ENCODE peak calls at places on chromosomes 7 and 10, in six cellular contexts. One of them, this sample, is unnamed.

GRCh38 chr7:107044347-107045194 is at the start of gene PRKAR2B:
- DNase-seq in CD8-positive, alpha-beta memory T cell: peak; percentile 70
- DNase-seq in GM23248: peak; percentile 71
- DNase-seq in kidney: peak; percentile 92
- DNase-seq in mucosa of descending colon: peak; percentile 69
- DNase-seq in WERI-Rb-1: peak; percentile 83
- DNase-seq in this sample: peak; percentile 79

GRCh38 chr7:90923576-90923975 is 327.5 kb downstream of the CDK14 start:
- DNase-seq in GM23248: no peak
- DNase-seq in CD8-positive, alpha-beta memory T cell: no peak
- DNase-seq in kidney: no peak
- DNase-seq in WERI-Rb-1: no peak
- DNase-seq in mucosa of descending colon: no peak
- DNase-seq in this sample: no peak

GRCh38 chr7:96219382-96220130 is 102.3 kb downstream of the SLC25A13 start:
- DNase-seq in GM23248: peak; percentile 67
- DNase-seq in CD8-positive, alpha-beta memory T cell: no peak
- DNase-seq in kidney: no peak
- DNase-seq in mucosa of descending colon: no peak
- DNase-seq in WERI-Rb-1: no peak
- DNase-seq in this sample: no peak

GRCh38 chr10:48343871-48344598 is 37.6 kb downstream of the MAPK8 start:
- DNase-seq in kidney: no peak
- DNase-seq in GM23248: peak; percentile 4
- DNase-seq in mucosa of descending colon: no peak
- DNase-seq in WERI-Rb-1: no peak
- DNase-seq in CD8-positive, alpha-beta memory T cell: no peak
- DNase-seq in this sample: no peak

GRCh38 chr7:14765731-14766130 is 136.8 kb downstream of the DGKB start:
- DNase-seq in CD8-positive, alpha-beta memory T cell: no peak
- DNase-seq in WERI-Rb-1: no peak
- DNase-seq in mucosa of descending colon: no peak
- DNase-seq in GM23248: peak; percentile 43
- DNase-seq in kidney: no peak
- DNase-seq in this sample: no peak

GRCh38 chr7:142579946-142580345 is 169.3 kb upstream of the PRSS1 start:
- DNase-seq in kidney: no peak
- DNase-seq in CD8-positive, alpha-beta memory T cell: no peak
- DNase-seq in GM23248: no peak
- DNase-seq in WERI-Rb-1: no peak
- DNase-seq in mucosa of descending colon: no peak
- DNase-seq in this sample: no peak

GRCh38 chr7:106584914-106585759 is 75.8 kb downstream of the CCDC71L start:
- DNase-seq in mucosa of descending colon: no peak
- DNase-seq in CD8-positive, alpha-beta memory T cell: no peak
- DNase-seq in kidney: no peak
- DNase-seq in GM23248: no peak
- DNase-seq in WERI-Rb-1: no peak
- DNase-seq in this sample: no peak

GRCh38 chr10:78362406-78363022 is 328.9 kb downstream of the RPS24 start:
- DNase-seq in mucosa of descending colon: peak; percentile 14
- DNase-seq in kidney: no peak
- DNase-seq in GM23248: peak; percentile 50
- DNase-seq in CD8-positive, alpha-beta memory T cell: no peak
- DNase-seq in WERI-Rb-1: no peak
- DNase-seq in this sample: peak; percentile 40

GRCh38 chr10:17831896-17832295 is 22.7 kb downstream of the MRC1 start:
- DNase-seq in CD8-positive, alpha-beta memory T cell: no peak
- DNase-seq in mucosa of descending colon: no peak
- DNase-seq in kidney: no peak
- DNase-seq in WERI-Rb-1: no peak
- DNase-seq in GM23248: no peak
- DNase-seq in this sample: no peak

GRCh38 chr10:45470098-45471012 is 96.3 kb downstream of the ALOX5 start:
- DNase-seq in kidney: no peak
- DNase-seq in mucosa of descending colon: no peak
- DNase-seq in GM23248: peak; percentile 47
- DNase-seq in CD8-positive, alpha-beta memory T cell: no peak
- DNase-seq in WERI-Rb-1: no peak
- DNase-seq in this sample: no peak

GRCh38 chr10:62332406-62332805 is 41.8 kb upstream of the ZNF365 start:
- DNase-seq in CD8-positive, alpha-beta memory T cell: no peak
- DNase-seq in mucosa of descending colon: no peak
- DNase-seq in WERI-Rb-1: no peak
- DNase-seq in kidney: no peak
- DNase-seq in GM23248: no peak
- DNase-seq in this sample: no peak

GRCh38 chr7:71439316-71439715 is 307.4 kb downstream of the GALNT17 start:
- DNase-seq in GM23248: no peak
- DNase-seq in mucosa of descending colon: no peak
- DNase-seq in kidney: no peak
- DNase-seq in CD8-positive, alpha-beta memory T cell: no peak
- DNase-seq in WERI-Rb-1: no peak
- DNase-seq in this sample: no peak

GRCh38 chr10:98078774-98079173 is 48.4 kb upstream of the CRTAC1 start:
- DNase-seq in CD8-positive, alpha-beta memory T cell: no peak
- DNase-seq in kidney: no peak
- DNase-seq in GM23248: no peak
- DNase-seq in mucosa of descending colon: no peak
- DNase-seq in WERI-Rb-1: no peak
- DNase-seq in this sample: no peak

GRCh38 chr10:88343761-88344484 is 239.2 kb downstream of the RNLS start:
- DNase-seq in CD8-positive, alpha-beta memory T cell: no peak
- DNase-seq in kidney: no peak
- DNase-seq in WERI-Rb-1: no peak
- DNase-seq in mucosa of descending colon: no peak
- DNase-seq in GM23248: peak; percentile 0
- DNase-seq in this sample: no peak

GRCh38 chr10:77286851-77287250 is 350.8 kb downstream of the KCNMA1 start:
- DNase-seq in GM23248: no peak
- DNase-seq in WERI-Rb-1: no peak
- DNase-seq in mucosa of descending colon: no peak
- DNase-seq in CD8-positive, alpha-beta memory T cell: no peak
- DNase-seq in kidney: no peak
- DNase-seq in this sample: no peak

GRCh38 chr10:16993186-16993585 is 136.4 kb downstream of the CUBN start:
- DNase-seq in mucosa of descending colon: no peak
- DNase-seq in kidney: no peak
- DNase-seq in WERI-Rb-1: no peak
- DNase-seq in CD8-positive, alpha-beta memory T cell: no peak
- DNase-seq in GM23248: no peak
- DNase-seq in this sample: no peak

GRCh38 chr7:57819491-57819981 is 369.6 kb downstream of the ZNF716 start:
- DNase-seq in WERI-Rb-1: no peak
- DNase-seq in mucosa of descending colon: no peak
- DNase-seq in GM23248: no peak
- DNase-seq in CD8-positive, alpha-beta memory T cell: no peak
- DNase-seq in kidney: no peak
- DNase-seq in this sample: no peak
- H3K9me3 ChIP-seq in WERI-Rb-1: no peaks in the 10 kb centered on the region
- H3K9me3 ChIP-seq in mucosa of descending colon: peaks cover 71% of the 10 kb centered on the region
- H3K9me3 ChIP-seq in GM23248: no peaks in the 10 kb centered on the region
- H3K9me3 ChIP-seq in CD8-positive, alpha-beta memory T cell: no peaks in the 10 kb centered on the region
- H3K9me3 ChIP-seq in kidney: peaks cover 2% of the 10 kb centered on the region
- H3K9me3 ChIP-seq in this sample: no peaks in the 10 kb centered on the region

GRCh38 chr10:127834221-127834620 is 58.5 kb downstream of the CLRN3 start:
- DNase-seq in kidney: no peak
- DNase-seq in GM23248: no peak
- DNase-seq in WERI-Rb-1: no peak
- DNase-seq in CD8-positive, alpha-beta memory T cell: no peak
- DNase-seq in mucosa of descending colon: peak; percentile 16
- DNase-seq in this sample: no peak
- H3K9me3 ChIP-seq in kidney: no peaks in the 10 kb centered on the region
- H3K9me3 ChIP-seq in GM23248: no peaks in the 10 kb centered on the region
- H3K9me3 ChIP-seq in WERI-Rb-1: no peaks in the 10 kb centered on the region
- H3K9me3 ChIP-seq in CD8-positive, alpha-beta memory T cell: no peaks in the 10 kb centered on the region
- H3K9me3 ChIP-seq in mucosa of descending colon: no peaks in the 10 kb centered on the region
- H3K9me3 ChIP-seq in this sample: peaks cover 3% of the 10 kb centered on the region

DNA sequence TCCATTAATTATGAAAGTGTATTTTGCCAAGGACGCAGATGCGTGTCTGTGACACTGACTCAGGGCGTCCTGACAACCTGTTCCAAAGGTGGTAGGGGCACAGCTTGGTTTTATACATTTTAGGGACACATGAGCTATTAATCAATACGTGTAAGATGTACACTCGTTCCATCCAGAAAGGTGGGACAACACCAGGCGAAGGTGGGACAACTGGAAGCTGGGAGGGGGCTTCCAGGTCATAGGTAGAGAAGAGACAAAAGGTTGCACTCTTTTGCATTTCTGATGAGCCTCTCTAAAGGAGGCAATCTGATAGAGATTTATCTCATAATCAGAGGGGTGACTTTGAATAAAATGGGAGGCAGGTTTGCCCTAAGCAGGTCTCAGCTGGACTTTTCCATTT is 82.7 kb upstream of the ZNF746 start:
- DNase-seq in mucosa of descending colon: no peak
- DNase-seq in WERI-Rb-1: no peak
- DNase-seq in kidney: no peak
- DNase-seq in CD8-positive, alpha-beta memory T cell: no peak
- DNase-seq in GM23248: no peak
- DNase-seq in this sample: no peak
- H3K9me3 ChIP-seq in mucosa of descending colon: peaks cover 32% of the 10 kb centered on the region
- H3K9me3 ChIP-seq in WERI-Rb-1: peaks cover 26% of the 10 kb centered on the region
- H3K9me3 ChIP-seq in kidney: no peaks in the 10 kb centered on the region
- H3K9me3 ChIP-seq in CD8-positive, alpha-beta memory T cell: no peaks in the 10 kb centered on the region
- H3K9me3 ChIP-seq in GM23248: no peaks in the 10 kb centered on the region
- H3K9me3 ChIP-seq in this sample: no peaks in the 10 kb centered on the region

GRCh38 chr10:6498771-6499170 is 81.3 kb downstream of the PRKCQ start:
- DNase-seq in kidney: no peak
- DNase-seq in mucosa of descending colon: peak; percentile 22
- DNase-seq in WERI-Rb-1: no peak
- DNase-seq in CD8-positive, alpha-beta memory T cell: peak; percentile 44
- DNase-seq in GM23248: no peak
- DNase-seq in this sample: no peak
- H3K9me3 ChIP-seq in kidney: no peaks in the 10 kb centered on the region
- H3K9me3 ChIP-seq in mucosa of descending colon: no peaks in the 10 kb centered on the region
- H3K9me3 ChIP-seq in WERI-Rb-1: no peaks in the 10 kb centered on the region
- H3K9me3 ChIP-seq in CD8-positive, alpha-beta memory T cell: no peaks in the 10 kb centered on the region
- H3K9me3 ChIP-seq in GM23248: no peaks in the 10 kb centered on the region
- H3K9me3 ChIP-seq in this sample: no peaks in the 10 kb centered on the region

GRCh38 chr7:98697083-98697482 is 80.0 kb downstream of the NPTX2 start:
- DNase-seq in CD8-positive, alpha-beta memory T cell: no peak
- DNase-seq in kidney: no peak
- DNase-seq in mucosa of descending colon: no peak
- DNase-seq in WERI-Rb-1: no peak
- DNase-seq in GM23248: no peak
- DNase-seq in this sample: no peak

GRCh38 chr7:98686466-98687080 is 69.5 kb downstream of the NPTX2 start:
- DNase-seq in GM23248: no peak
- DNase-seq in kidney: no peak
- DNase-seq in mucosa of descending colon: no peak
- DNase-seq in WERI-Rb-1: no peak
- DNase-seq in CD8-positive, alpha-beta memory T cell: no peak
- DNase-seq in this sample: no peak

GRCh38 chr7:98687331-98687863 is 70.3 kb downstream of the NPTX2 start:
- DNase-seq in CD8-positive, alpha-beta memory T cell: no peak
- DNase-seq in mucosa of descending colon: no peak
- DNase-seq in WERI-Rb-1: peak; percentile 57
- DNase-seq in kidney: no peak
- DNase-seq in GM23248: no peak
- DNase-seq in this sample: no peak

DNA sequence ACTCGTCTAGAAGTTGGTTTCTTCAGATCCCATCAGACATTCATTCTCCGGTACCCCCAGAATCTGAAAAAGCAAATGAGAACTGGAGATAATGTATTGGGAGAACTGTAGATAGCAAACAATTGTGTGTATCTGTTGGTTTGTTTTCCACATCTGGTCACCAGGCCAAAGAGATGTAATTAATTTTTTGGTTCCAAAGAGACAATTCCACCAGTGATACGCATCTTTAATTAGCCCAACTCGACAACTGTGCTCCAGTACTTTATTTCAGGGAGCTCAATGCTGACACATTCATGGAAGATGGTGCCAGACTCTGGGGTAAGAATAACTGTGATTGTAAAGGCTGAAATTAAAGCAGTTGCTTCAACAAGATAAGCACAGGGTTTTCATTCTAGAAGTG is 74.5 kb downstream of the NPTX2 start:
- DNase-seq in mucosa of descending colon: no peak
- DNase-seq in GM23248: no peak
- DNase-seq in CD8-positive, alpha-beta memory T cell: no peak
- DNase-seq in WERI-Rb-1: no peak
- DNase-seq in kidney: no peak
- DNase-seq in this sample: no peak
- H3K9me3 ChIP-seq in mucosa of descending colon: peaks cover 19% of the 10 kb centered on the region
- H3K9me3 ChIP-seq in GM23248: no peaks in the 10 kb centered on the region
- H3K9me3 ChIP-seq in CD8-positive, alpha-beta memory T cell: no peaks in the 10 kb centered on the region
- H3K9me3 ChIP-seq in WERI-Rb-1: peaks cover 8% of the 10 kb centered on the region
- H3K9me3 ChIP-seq in kidney: no peaks in the 10 kb centered on the region
- H3K9me3 ChIP-seq in this sample: no peaks in the 10 kb centered on the region

GRCh38 chr10:130428936-130429335 is 292.7 kb downstream of the GLRX3 start:
- DNase-seq in mucosa of descending colon: no peak
- DNase-seq in GM23248: no peak
- DNase-seq in CD8-positive, alpha-beta memory T cell: no peak
- DNase-seq in kidney: no peak
- DNase-seq in WERI-Rb-1: no peak
- DNase-seq in this sample: no peak

GRCh38 chr10:130430852-130431704 is 294.9 kb downstream of the GLRX3 start:
- DNase-seq in GM23248: no peak
- DNase-seq in WERI-Rb-1: no peak
- DNase-seq in kidney: no peak
- DNase-seq in mucosa of descending colon: no peak
- DNase-seq in CD8-positive, alpha-beta memory T cell: no peak
- DNase-seq in this sample: no peak

GRCh38 chr10:130429809-130430208 is 293.6 kb downstream of the GLRX3 start:
- DNase-seq in mucosa of descending colon: no peak
- DNase-seq in WERI-Rb-1: no peak
- DNase-seq in GM23248: no peak
- DNase-seq in CD8-positive, alpha-beta memory T cell: no peak
- DNase-seq in kidney: no peak
- DNase-seq in this sample: no peak

GRCh38 chr10:130432271-130432670 is 296.1 kb downstream of the GLRX3 start:
- DNase-seq in CD8-positive, alpha-beta memory T cell: no peak
- DNase-seq in mucosa of descending colon: no peak
- DNase-seq in GM23248: no peak
- DNase-seq in WERI-Rb-1: no peak
- DNase-seq in kidney: no peak
- DNase-seq in this sample: no peak

DNA sequence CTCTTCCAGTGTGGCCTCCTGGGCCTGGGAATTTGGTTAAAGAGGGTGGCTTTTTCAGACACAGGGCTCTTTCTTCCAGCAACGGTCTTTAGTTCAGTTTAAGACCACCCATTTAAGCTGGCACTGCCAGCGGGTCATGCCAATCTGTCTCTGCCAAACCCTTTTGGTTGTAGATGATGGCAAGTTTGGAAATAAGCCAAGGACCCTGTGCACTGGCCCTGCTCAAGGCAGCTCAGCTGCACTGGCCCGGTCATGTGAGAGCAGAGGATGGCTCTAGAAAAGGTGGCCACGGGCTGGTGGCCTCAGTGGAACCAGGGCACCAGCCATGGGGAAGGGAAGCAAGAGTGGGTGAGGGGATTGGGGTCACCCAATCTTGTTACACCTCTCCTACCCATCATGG is 294.1 kb downstream of the GLRX3 start:
- DNase-seq in WERI-Rb-1: no peak
- DNase-seq in kidney: no peak
- DNase-seq in mucosa of descending colon: no peak
- DNase-seq in GM23248: no peak
- DNase-seq in CD8-positive, alpha-beta memory T cell: no peak
- DNase-seq in this sample: no peak
- H3K9me3 ChIP-seq in WERI-Rb-1: no peaks in the 10 kb centered on the region
- H3K9me3 ChIP-seq in kidney: no peaks in the 10 kb centered on the region
- H3K9me3 ChIP-seq in mucosa of descending colon: no peaks in the 10 kb centered on the region
- H3K9me3 ChIP-seq in GM23248: no peaks in the 10 kb centered on the region
- H3K9me3 ChIP-seq in CD8-positive, alpha-beta memory T cell: no peaks in the 10 kb centered on the region
- H3K9me3 ChIP-seq in this sample: no peaks in the 10 kb centered on the region

GRCh38 chr7:147146169-147146568 is 1029.6 kb downstream of the CNTNAP2 start:
- DNase-seq in CD8-positive, alpha-beta memory T cell: no peak
- DNase-seq in WERI-Rb-1: no peak
- DNase-seq in mucosa of descending colon: no peak
- DNase-seq in GM23248: no peak
- DNase-seq in kidney: no peak
- DNase-seq in this sample: no peak
- H3K9me3 ChIP-seq in CD8-positive, alpha-beta memory T cell: no peaks in the 10 kb centered on the region
- H3K9me3 ChIP-seq in WERI-Rb-1: peaks cover 2% of the 10 kb centered on the region
- H3K9me3 ChIP-seq in mucosa of descending colon: peaks cover 20% of the 10 kb centered on the region
- H3K9me3 ChIP-seq in GM23248: no peaks in the 10 kb centered on the region
- H3K9me3 ChIP-seq in kidney: no peaks in the 10 kb centered on the region
- H3K9me3 ChIP-seq in this sample: no peaks in the 10 kb centered on the region